ENCODE peak calls at places on chromosome 11, in nine cellular contexts. R, F, Q, M, Y, P, O, N and A are unnamed samples.

GRCh38 chr11:121446752-121447156 is 5.4 kb upstream of the SORL1 start:
- DNase-seq in R (no peak), F (no peak), Q (peak; percentile 86), M (peak; percentile 21), Y (peak; percentile 51), P (no peak), O (no peak), N (no peak), A (no peak)

GRCh38 chr11:1931326-1931725 is 11.8 kb downstream of the TNNT3 start:
- DNase-seq in R (no peak), F (no peak), Q (no peak), M (peak; percentile 70), Y (no peak), P (no peak), O (peak; percentile 58), N (no peak), A (no peak)

GRCh38 chr11:91907225-91907624 is 317.4 kb upstream of the FAT3 start:
- DNase-seq in R (no peak), F (no peak), Q (no peak), M (no peak), Y (no peak), P (no peak), O (no peak), N (no peak), A (no peak)

GRCh38 chr11:100631316-100631715 is 55.8 kb upstream of the ARHGAP42 start:
- DNase-seq in R (no peak), F (no peak), Q (no peak), M (no peak), Y (no peak), P (no peak), O (no peak), N (no peak), A (no peak)

GRCh38 chr11:16981651-16982194 is 32.5 kb downstream of the PLEKHA7 start:
- DNase-seq in R (peak; percentile 93), F (no peak), Q (no peak), M (peak; percentile 1), Y (peak; percentile 77), P (peak; percentile 71), O (peak; percentile 90), N (no peak), A (no peak)

GRCh38 chr11:35632301-35632700 is 14.0 kb downstream of the FJX1 start:
- DNase-seq in R (no peak), F (no peak), Q (no peak), M (peak; percentile 63), Y (no peak), P (no peak), O (no peak), N (no peak), A (peak; percentile 34)

GRCh38 chr11:30008946-30009525 is 7.8 kb downstream of the KCNA4 start:
- DNase-seq in R (no peak), F (no peak), Q (no peak), M (no peak), Y (no peak), P (no peak), O (no peak), N (no peak), A (no peak)

GRCh38 chr11:61505640-61506155 is 2.9 kb upstream of the LRRC10B start:
- DNase-seq in R (no peak), F (no peak), Q (no peak), M (no peak), Y (no peak), P (no peak), O (no peak), N (no peak), A (peak; percentile 57)

GRCh38 chr11:122864386-122864785 is 18.2 kb upstream of the JHY start:
- DNase-seq in R (no peak), F (no peak), Q (no peak), M (no peak), Y (no peak), P (no peak), O (no peak), N (no peak), A (no peak)

GRCh38 chr11:16080688-16081388 is 275.5 kb downstream of the SOX6 start:
- DNase-seq in R (no peak), F (no peak), Q (no peak), M (no peak), Y (no peak), P (no peak), O (no peak), N (no peak), A (no peak)

GRCh38 chr11:83035070-83035854 is 36.4 kb downstream of the RAB30 start:
- DNase-seq in R (no peak), F (no peak), Q (peak; percentile 81), M (peak; percentile 75), Y (no peak), P (no peak), O (no peak), N (no peak), A (peak; percentile 12)

GRCh38 chr11:29321293-29322132 is 695.3 kb downstream of the KCNA4 start:
- DNase-seq in R (peak; percentile 50), F (no peak), Q (no peak), M (peak; percentile 86), Y (no peak), P (no peak), O (no peak), N (no peak), A (peak; percentile 23)

GRCh38 chr11:74466916-74467885 is at the start of gene KCNE3:
- DNase-seq in R (peak; percentile 13), F (no peak), Q (no peak), M (peak; percentile 12), Y (peak; percentile 40), P (no peak), O (peak; percentile 67), N (peak; percentile 56), A (no peak)

GRCh38 chr11:96259053-96259837 is 83.8 kb downstream of the MAML2 start:
- DNase-seq in R (no peak), F (no peak), Q (peak; percentile 32), M (peak; percentile 77), Y (no peak), P (peak; percentile 83), O (no peak), N (no peak), A (peak; percentile 77)

GRCh38 chr11:63536669-63537292 is at the start of gene PLAAT4:
- DNase-seq in R (peak; percentile 29), F (peak; percentile 78), Q (no peak), M (peak; percentile 79), Y (no peak), P (peak; percentile 43), O (peak; percentile 61), N (peak; percentile 38), A (peak; percentile 11)

GRCh38 chr11:68998390-68998911 is 14.6 kb downstream of the MRGPRF start:
- DNase-seq in R (no peak), F (peak; percentile 74), Q (no peak), M (peak; percentile 32), Y (no peak), P (no peak), O (peak; percentile 16), N (no peak), A (peak; percentile 15)

GRCh38 chr11:47152953-47153950 is 23.4 kb downstream of the ARFGAP2 start:
- DNase-seq in R (peak; percentile 86), F (no peak), Q (peak; percentile 94), M (peak; percentile 87), Y (peak; percentile 84), P (peak; percentile 9), O (peak; percentile 89), N (peak; percentile 75), A (peak; percentile 80)

GRCh38 chr11:118984825-118985224 is 13.1 kb upstream of the CENATAC start:
- DNase-seq in R (no peak), F (no peak), Q (no peak), M (no peak), Y (no peak), P (no peak), O (no peak), N (no peak), A (no peak)

GRCh38 chr11:11155962-11156815 is 196.9 kb downstream of the CSNK2A3 start:
- DNase-seq in R (peak; percentile 36), F (no peak), Q (peak; percentile 23), M (no peak), Y (peak; percentile 56), P (no peak), O (peak; percentile 43), N (no peak), A (peak; percentile 5)

DNA sequence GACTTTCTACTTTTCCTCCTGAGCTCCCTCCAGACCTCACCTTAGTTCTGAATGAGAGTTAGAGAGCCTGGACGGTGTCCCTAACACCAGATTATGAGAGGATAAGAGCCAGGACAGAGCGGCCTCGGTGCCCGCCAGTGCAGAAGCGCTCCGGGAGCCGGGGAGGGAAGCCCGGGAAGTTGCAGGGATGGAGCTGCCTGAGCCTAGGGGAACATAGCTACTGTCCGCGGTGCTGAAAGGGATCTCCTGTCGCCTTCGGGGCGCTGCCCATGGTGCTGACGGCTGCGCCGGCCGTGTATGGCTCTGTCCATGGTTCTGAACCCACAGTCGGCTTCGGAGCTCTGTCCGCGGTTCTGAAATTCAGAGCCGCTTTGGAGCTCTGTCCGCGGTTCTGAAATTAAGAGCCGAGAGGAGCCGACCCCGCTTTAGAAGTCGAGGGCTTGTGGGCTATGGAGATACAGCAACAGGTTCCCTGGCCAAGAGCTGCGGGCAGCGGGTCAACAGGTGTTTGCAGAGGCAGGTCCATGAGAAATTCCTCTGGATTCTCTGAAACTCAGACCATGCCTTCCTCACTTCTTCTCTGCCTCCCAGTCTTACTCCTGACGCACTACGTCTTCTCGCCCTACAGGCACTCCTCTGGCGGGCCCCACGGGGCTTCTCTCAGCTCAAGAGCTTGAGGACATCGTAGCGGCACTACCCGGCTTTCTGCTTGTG is 814 bp downstream of the NPAS4 start:
- DNase-seq in R (peak; percentile 83), F (peak; percentile 93), Q (peak; percentile 90), M (peak; percentile 91), Y (peak; percentile 97), P (peak; percentile 32), O (peak; percentile 98), N (peak; percentile 87), A (peak; percentile 87)
- TF ChIP-seq CTCF in R (no peak), F (no peak), Q (no peak), M (no peak), Y (no peak), P (no peak), O (no peak), N (no peak), A (no peak)

DNA sequence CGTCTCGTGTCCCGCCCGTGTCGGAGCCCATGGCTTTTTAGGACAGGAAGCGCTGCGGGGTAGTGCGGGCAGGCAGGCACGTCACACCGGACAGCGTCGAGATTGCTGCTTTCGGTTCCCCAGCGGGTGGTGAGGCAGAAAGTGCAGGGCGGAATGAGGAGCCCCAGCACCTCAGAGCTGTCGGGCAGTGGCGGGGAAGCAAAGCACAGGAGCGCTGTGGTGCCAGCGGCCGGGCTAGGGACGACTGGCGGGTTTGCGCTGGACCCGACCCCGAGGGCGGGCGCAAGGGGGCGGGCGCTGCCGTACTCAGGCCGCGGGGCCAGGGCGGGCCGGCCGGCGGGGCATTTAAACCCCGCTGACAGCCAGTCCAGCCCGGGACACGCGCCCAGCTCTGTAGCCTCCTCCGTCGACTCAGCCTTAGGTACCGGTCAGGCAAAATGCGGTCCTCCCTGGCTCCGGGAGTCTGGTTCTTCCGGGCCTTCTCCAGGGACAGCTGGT is at the start of gene SLC37A2:
- DNase-seq in R (peak; percentile 68), F (peak; percentile 81), Q (peak; percentile 60), M (peak; percentile 47), Y (peak; percentile 90), P (no peak), O (peak; percentile 56), N (peak; percentile 59), A (peak; percentile 62)
- TF ChIP-seq CTCF in R (no peak), F (no peak), Q (no peak), M (no peak), Y (peak; percentile 42), P (peak; percentile 16), O (no peak), N (no peak), A (peak; percentile 15)

GRCh38 chr11:57643802-57644201 is 5.9 kb downstream of the YPEL4 start:
- DNase-seq in R (no peak), F (no peak), Q (no peak), M (peak; percentile 65), Y (no peak), P (no peak), O (no peak), N (no peak), A (no peak)
- TF ChIP-seq CTCF in R (no peak), F (no peak), Q (no peak), M (peak; percentile 20), Y (no peak), P (no peak), O (no peak), N (no peak), A (no peak)

GRCh38 chr11:134578807-134579708 is 167.0 kb upstream of the B3GAT1 start:
- DNase-seq in R (peak; percentile 22), F (peak; percentile 64), Q (no peak), M (no peak), Y (no peak), P (no peak), O (peak; percentile 39), N (peak; percentile 24), A (no peak)
- TF ChIP-seq CTCF in R (no peak), F (no peak), Q (no peak), M (no peak), Y (peak; percentile 2), P (peak; percentile 10), O (no peak), N (no peak), A (no peak)